ENCODE peak calls at places on chromosomes 13 and 19, in five cellular contexts. D, G, J, F and K are unnamed samples.

GRCh38 chr13:75255653-75256052 is 226.3 kb downstream of the TBC1D4 start:
- ATAC-seq in F (no peak), D (no peak), J (no peak), G (no peak), K (no peak)

GRCh38 chr13:113304121-113304520 is 7.1 kb downstream of the LAMP1 start:
- ATAC-seq in D (no peak), G (no peak), J (no peak), F (no peak), K (no peak)

GRCh38 chr13:93320942-93321341 is 94.3 kb downstream of the GPC6 start:
- ATAC-seq in D (no peak), G (no peak), J (no peak), F (no peak), K (no peak)

GRCh38 chr13:73703606-73704005 is 430.6 kb downstream of the KLF12 start:
- ATAC-seq in J (no peak), F (no peak), D (no peak), G (peak; percentile 87), K (no peak)

GRCh38 chr13:95180513-95181245 is 120.6 kb downstream of the ABCC4 start:
- ATAC-seq in D (no peak), G (peak; percentile 92), F (no peak), J (no peak), K (no peak)

GRCh38 chr13:74662895-74663294 is 528.7 kb upstream of the KLF12 start:
- ATAC-seq in D (no peak), F (no peak), G (no peak), J (no peak), K (no peak)

GRCh38 chr13:44160549-44161278 is 212.9 kb upstream of the SERP2 start:
- ATAC-seq in G (no peak), D (no peak), J (no peak), F (no peak), K (peak; percentile 26)

GRCh38 chr19:18282021-18282787 is 782 bp upstream of the JUND start:
- ATAC-seq in J (no peak), F (peak; percentile 41), G (peak; percentile 4), D (no peak), K (peak; percentile 4)

GRCh38 chr13:20990910-20991525 is 70.4 kb downstream of the LATS2 start:
- ATAC-seq in F (no peak), G (no peak), D (no peak), J (no peak), K (no peak)

GRCh38 chr13:49400755-49401659 is 42.9 kb downstream of the CAB39L start:
- ATAC-seq in J (peak; percentile 76), G (peak; percentile 95), F (no peak), D (no peak), K (no peak)

GRCh38 chr19:50486823-50487515 is 10.3 kb upstream of the GARIN5A start:
- ATAC-seq in D (no peak), J (no peak), F (no peak), G (no peak), K (peak; percentile 39)

GRCh38 chr19:37342753-37343152 is 28.1 kb upstream of the ZNF527 start:
- ATAC-seq in J (no peak), D (no peak), F (no peak), G (no peak), K (no peak)

GRCh38 chr19:6108721-6109633 is 1.3 kb downstream of the RFX2 start:
- ATAC-seq in D (no peak), F (no peak), J (no peak), G (peak; percentile 47), K (no peak)

GRCh38 chr19:14167594-14168138 is 31.3 kb upstream of the ASF1B start:
- ATAC-seq in J (peak; percentile 72), G (peak; percentile 54), F (peak; percentile 61), D (peak; percentile 7), K (peak; percentile 63)

GRCh38 chr13:63420685-63421084 is 2005.0 kb upstream of the PCDH20 start:
- ATAC-seq in J (no peak), G (no peak), F (no peak), D (no peak), K (no peak)

GRCh38 chr19:50224986-50225747 is 21.7 kb downstream of the MYH14 start:
- ATAC-seq in J (no peak), G (no peak), D (no peak), F (no peak), K (no peak)

GRCh38 chr13:99374994-99375805 is 68.0 kb upstream of the GPR183 start:
- ATAC-seq in D (peak; percentile 45), G (peak; percentile 59), F (peak; percentile 53), J (peak; percentile 80), K (no peak)

GRCh38 chr19:3350014-3350663 is 16.2 kb upstream of the NFIC start:
- ATAC-seq in J (no peak), F (no peak), G (no peak), D (no peak), K (no peak)

GRCh38 chr13:23794267-23795161 is 94.7 kb downstream of the MIPEP start:
- ATAC-seq in G (peak; percentile 19), D (peak; percentile 40), F (no peak), J (no peak), K (peak; percentile 81)

GRCh38 chr19:44807162-44807561 is 1.7 kb upstream of the BCAM start:
- ATAC-seq in F (no peak), J (no peak), G (peak; percentile 36), D (no peak), K (no peak)

GRCh38 chr13:50910483-50910805 is 853 bp downstream of the RNASEH2B start:
- ATAC-seq in J (no peak), G (peak; percentile 54), D (peak; percentile 1), F (no peak), K (peak; percentile 16)

GRCh38 chr19:4575267-4575793 is 15.8 kb upstream of the SEMA6B start:
- ATAC-seq in D (peak; percentile 60), F (no peak), G (peak; percentile 43), J (no peak), K (no peak)

GRCh38 chr13:98307744-98308524 is 130.9 kb upstream of the RNF113B start:
- ATAC-seq in G (peak; percentile 62), F (no peak), J (no peak), D (no peak), K (no peak)

GRCh38 chr19:15263361-15263985 is 31.2 kb upstream of the EPHX3 start:
- ATAC-seq in G (no peak), D (no peak), F (no peak), J (no peak), K (no peak)

GRCh38 chr19:35151273-35152065 is 3.1 kb upstream of the FXYD5 start:
- ATAC-seq in F (no peak), J (no peak), G (no peak), D (no peak), K (no peak)

GRCh38 chr13:91659583-91660415 is 261.4 kb downstream of the GPC5 start:
- ATAC-seq in F (no peak), J (no peak), D (no peak), G (no peak), K (no peak)

GRCh38 chr19:43723588-43723987 is 7.7 kb downstream of the IRGC start:
- ATAC-seq in D (no peak), G (no peak), F (no peak), J (no peak), K (no peak)

GRCh38 chr19:6319376-6319775 is 14.0 kb downstream of the ACER1 start:
- ATAC-seq in D (no peak), F (no peak), G (no peak), J (no peak), K (no peak)

GRCh38 chr19:7224205-7224833 is 69.9 kb downstream of the INSR start:
- ATAC-seq in J (no peak), G (peak; percentile 67), F (no peak), D (no peak), K (no peak)

GRCh38 chr13:110850840-110851239 is 64.0 kb downstream of the ANKRD10 start:
- ATAC-seq in J (no peak), G (no peak), D (no peak), F (no peak), K (no peak)

GRCh38 chr13:111359237-111359915 is 38.9 kb downstream of the TEX29 start:
- ATAC-seq in J (no peak), G (no peak), D (peak; percentile 44), F (no peak), K (peak; percentile 50)

GRCh38 chr13:51764184-51765141 is 39.5 kb downstream of the DHRS12 start:
- ATAC-seq in F (peak; percentile 84), J (peak; percentile 91), G (peak; percentile 89), D (peak; percentile 92), K (peak; percentile 92)

GRCh38 chr19:36103040-36103626 is 7.8 kb upstream of the OVOL3 start:
- ATAC-seq in G (no peak), D (no peak), J (no peak), F (no peak), K (no peak)

GRCh38 chr13:98267080-98267912 is 90.2 kb upstream of the RNF113B start:
- ATAC-seq in J (no peak), D (no peak), G (peak; percentile 66), F (no peak), K (no peak)

GRCh38 chr13:110447058-110447511 is 114.4 kb downstream of the RAB20 start:
- ATAC-seq in F (no peak), D (no peak), G (no peak), J (peak; percentile 61), K (no peak)

GRCh38 chr19:16378291-16378889 is 53.8 kb downstream of the KLF2 start:
- ATAC-seq in G (no peak), J (no peak), F (no peak), D (no peak), K (no peak)